ENCODE peak calls at places on chromosomes 2 and 18, in six cellular contexts. S is cardiac muscle cell; I is colonic mucosa; L is CD8-positive, alpha-beta T cell; R is vagina; M is body of pancreas. Q is an unnamed sample.
A peak's percentile ranks its signal among the peaks of the same experiment; 100 is the strongest.

GRCh38 chr2:144083211-144083610 is 436.7 kb downstream of the ZEB2 start:
- DNase-seq in S (no peak), I (no peak), M (no peak), R (no peak), L (no peak), Q (no peak)

GRCh38 chr2:173997779-173998178 is 32.6 kb upstream of the SP3 start:
- DNase-seq in L (no peak), S (no peak), I (no peak), R (no peak), M (peak; percentile 69), Q (no peak)

GRCh38 chr2:212928681-212929080 is 222.7 kb downstream of the IKZF2 start:
- DNase-seq in M (no peak), I (no peak), L (no peak), R (no peak), S (no peak), Q (no peak)

GRCh38 chr2:216189410-216189809 is 80.3 kb downstream of the XRCC5 start:
- DNase-seq in R (no peak), S (no peak), M (no peak), I (no peak), L (no peak), Q (no peak)

GRCh38 chr2:135709992-135710391 is 31.7 kb upstream of the UBXN4 start:
- DNase-seq in S (peak; percentile 52), R (no peak), M (peak; percentile 70), I (peak; percentile 56), L (peak; percentile 49), Q (peak; percentile 55)

GRCh38 chr2:83079007-83079406 is 1380.1 kb downstream of the SUCLG1 start:
- DNase-seq in I (no peak), M (no peak), S (no peak), L (no peak), R (no peak), Q (no peak)

GRCh38 chr2:196389670-196390069 is 218.3 kb upstream of the STK17B start:
- DNase-seq in R (no peak), M (no peak), S (no peak), L (no peak), I (no peak), Q (no peak)

GRCh38 chr2:136117391-136117841 is 533 bp downstream of the CXCR4 start:
- DNase-seq in R (no peak), I (peak; percentile 36), M (peak; percentile 17), L (no peak), S (peak; percentile 76), Q (peak; percentile 48)

GRCh38 chr2:241666627-241667400 is 19.8 kb downstream of the DTYMK start:
- DNase-seq in S (peak; percentile 55), R (no peak), I (no peak), L (no peak), M (no peak), Q (peak; percentile 60)

GRCh38 chr18:36735130-36735529 is 93.7 kb downstream of the TPGS2 start:
- DNase-seq in S (no peak), M (no peak), I (no peak), R (no peak), L (no peak), Q (no peak)
- H3K27ac ChIP-seq in S (no peak overlapping the region), M (no peak overlapping the region), I (no peak overlapping the region), R (no peak overlapping the region), L (no peak overlapping the region), Q (no peak overlapping the region)

DNA sequence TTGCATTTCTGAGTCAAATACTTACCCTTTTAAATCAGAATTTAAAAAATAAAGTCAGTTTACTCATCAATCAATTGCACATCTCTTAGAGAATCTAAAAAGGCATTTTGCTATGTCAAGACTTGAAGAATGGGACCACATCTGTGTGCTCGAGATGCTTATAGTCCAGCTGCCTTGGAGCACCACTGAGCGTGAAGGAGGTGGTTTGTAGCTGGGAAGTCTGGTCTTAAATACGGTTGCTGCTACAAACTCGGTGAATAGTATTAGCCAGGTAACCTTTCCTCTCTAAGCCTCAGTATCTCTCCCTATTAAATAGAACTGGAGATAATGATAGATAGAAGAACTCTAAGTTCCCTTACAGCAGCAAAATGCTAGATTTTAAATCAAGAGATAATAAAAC is 289.7 kb downstream of the TRIB2 start:
- DNase-seq in I (no peak), M (no peak), S (no peak), R (no peak), L (no peak), Q (no peak)
- TF ChIP-seq CTCF in I (no peak), M (no peak), S (no peak), R (no peak), L (no peak), Q (no peak)

GRCh38 chr2:101860157-101860556 is 131.6 kb upstream of the IL1R2 start:
- DNase-seq in M (no peak), I (no peak), L (no peak), S (no peak), R (no peak), Q (no peak)

GRCh38 chr2:101860782-101861181 is 131.0 kb upstream of the IL1R2 start:
- DNase-seq in I (no peak), R (no peak), L (no peak), M (no peak), S (no peak), Q (no peak)

GRCh38 chr2:101864426-101864825 is 127.3 kb upstream of the IL1R2 start:
- DNase-seq in S (no peak), R (no peak), L (no peak), I (no peak), M (no peak), Q (no peak)

GRCh38 chr2:101861382-101861781 is 130.4 kb upstream of the IL1R2 start:
- DNase-seq in I (no peak), R (no peak), S (no peak), L (no peak), M (no peak), Q (no peak)

GRCh38 chr2:101863534-101863933 is 128.2 kb upstream of the IL1R2 start:
- DNase-seq in M (no peak), I (no peak), S (no peak), R (no peak), L (no peak), Q (no peak)
- H3K36me3 ChIP-seq in M (no peaks in the 10 kb centered on the region), I (no peaks in the 10 kb centered on the region), S (peaks cover 74% of the 10 kb centered on the region), R (no peaks in the 10 kb centered on the region), L (peaks cover 67% of the 10 kb centered on the region), Q (peaks cover 82% of the 10 kb centered on the region)

GRCh38 chr18:11883153-11883552 is 25.0 kb downstream of the MPPE1 start:
- DNase-seq in R (no peak), I (no peak), S (no peak), L (no peak), M (no peak), Q (no peak)

GRCh38 chr18:11886629-11887028 is 21.5 kb downstream of the MPPE1 start:
- DNase-seq in I (no peak), S (no peak), L (no peak), R (no peak), M (no peak), Q (no peak)

GRCh38 chr18:11887305-11888262 is 20.5 kb downstream of the MPPE1 start:
- DNase-seq in S (no peak), L (no peak), I (peak; percentile 39), R (no peak), M (no peak), Q (no peak)

GRCh38 chr18:11884396-11885030 is 23.6 kb downstream of the MPPE1 start:
- DNase-seq in I (no peak), M (no peak), L (no peak), S (no peak), R (no peak), Q (no peak)

GRCh38 chr18:11885278-11885991 is 22.7 kb downstream of the MPPE1 start:
- DNase-seq in I (peak; percentile 80), R (no peak), L (no peak), S (no peak), M (no peak), Q (no peak)
- H3K27ac ChIP-seq in I (no peak overlapping the region), R (no peak overlapping the region), L (no peak overlapping the region), S (no peak overlapping the region), M (no peak overlapping the region), Q (no peak overlapping the region)

GRCh38 chr2:1675633-1676032 is 68.7 kb downstream of the PXDN start:
- DNase-seq in S (no peak), R (peak; percentile 91), I (no peak), L (no peak), M (no peak), Q (no peak)
- TF ChIP-seq CTCF in S (peak; percentile 84), R (no peak), I (no peak), L (no peak), M (no peak), Q (no peak)

DNA sequence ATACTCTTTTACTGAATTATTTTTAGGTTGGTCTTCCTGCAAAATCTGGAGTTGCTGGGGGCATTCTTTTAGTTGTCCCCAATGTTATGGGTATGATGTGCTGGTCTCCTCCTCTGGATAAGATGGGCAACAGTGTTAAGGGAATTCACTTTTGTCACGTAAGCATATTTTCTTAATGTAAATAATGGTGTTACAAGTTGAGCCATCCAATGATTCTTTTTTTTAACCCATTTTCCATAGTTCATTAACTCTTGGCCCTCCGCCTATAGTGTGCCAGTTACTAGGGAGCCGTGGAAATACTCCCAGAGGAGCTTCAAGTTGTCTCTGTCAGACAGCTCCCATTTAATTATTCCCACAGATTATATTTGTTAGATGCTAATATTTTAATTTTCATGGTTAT is 49.8 kb downstream of the GLS start:
- DNase-seq in R (no peak), L (no peak), S (no peak), I (no peak), M (no peak), Q (no peak)
- H3K36me3 ChIP-seq in R (no peaks in the 10 kb centered on the region), L (peaks cover 21% of the 10 kb centered on the region), S (peaks cover 11% of the 10 kb centered on the region), I (no peaks in the 10 kb centered on the region), M (no peaks in the 10 kb centered on the region), Q (peaks cover 11% of the 10 kb centered on the region)

GRCh38 chr2:10330700-10331032 is 28.0 kb downstream of the HPCAL1 start:
- DNase-seq in S (no peak), M (no peak), L (no peak), I (no peak), R (no peak), Q (no peak)

GRCh38 chr2:10327896-10328666 is 25.4 kb downstream of the HPCAL1 start:
- DNase-seq in R (no peak), L (no peak), S (no peak), M (peak; percentile 55), I (peak; percentile 74), Q (peak; percentile 40)

GRCh38 chr2:10329880-10330699 is 27.4 kb downstream of the HPCAL1 start:
- DNase-seq in S (no peak), R (no peak), I (no peak), L (no peak), M (no peak), Q (peak; percentile 45)

GRCh38 chr2:10328667-10329583 is 26.2 kb downstream of the HPCAL1 start:
- DNase-seq in L (no peak), I (no peak), R (no peak), S (no peak), M (no peak), Q (no peak)

DNA sequence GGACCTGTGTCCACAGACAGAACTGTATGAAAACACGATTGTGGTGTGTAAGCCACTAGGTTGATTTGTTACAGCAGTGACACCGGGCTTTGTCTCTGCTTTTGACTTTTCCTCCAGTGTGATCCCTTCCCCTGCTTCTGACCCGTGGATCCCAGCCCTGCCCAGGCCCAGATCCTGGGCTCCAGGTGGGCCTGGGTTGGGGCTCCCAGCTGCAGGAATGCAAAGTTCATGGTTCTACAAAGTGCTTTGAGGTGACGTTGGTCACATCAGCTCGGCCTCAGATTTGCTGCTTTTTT is 26.8 kb downstream of the HPCAL1 start:
- DNase-seq in L (no peak), S (no peak), M (no peak), R (no peak), I (no peak), Q (no peak)
- H3K27ac ChIP-seq in L (peak overlapping the region; percentile 57), S (no peak overlapping the region), M (no peak overlapping the region), R (no peak overlapping the region), I (peak overlapping the region; percentile 48), Q (peak overlapping the region; percentile 76)

Q was measured in WERI-Rb-1.